ENCODE peak calls at places on chromosome 11, in seven cellular contexts. G, U, W, Z, A, D and T are unnamed samples.

GRCh38 chr11:18248561-18248960 is at the start of gene SAA2:
- DNase-seq in G (no peak), U (no peak), W (no peak), Z (no peak), A (peak), D (no peak), T (no peak)

GRCh38 chr11:134527382-134528243 is 115.6 kb upstream of the B3GAT1 start:
- DNase-seq in G (no peak), U (no peak), W (no peak), Z (no peak), A (no peak), D (no peak), T (no peak)

GRCh38 chr11:112128483-112129121 is 35.3 kb downstream of the IL18 start:
- DNase-seq in G (no peak), U (peak), W (peak), Z (no peak), A (peak), D (peak), T (peak)

GRCh38 chr11:28476053-28476452 is 367.9 kb downstream of the METTL15 start:
- DNase-seq in G (no peak), U (no peak), W (no peak), Z (no peak), A (no peak), D (no peak), T (no peak)

GRCh38 chr11:12007769-12008737 is at the start of gene DKK3:
- DNase-seq in G (peak), U (peak), W (no peak), Z (no peak), A (no peak), D (peak), T (peak)

GRCh38 chr11:110565344-110565684 is 135.6 kb downstream of the FDX1 start:
- DNase-seq in G (peak), U (no peak), W (peak), Z (peak), A (peak), D (peak), T (peak)

GRCh38 chr11:88552377-88553029 is 215.0 kb upstream of the CTSC start:
- DNase-seq in G (peak), U (no peak), W (peak), Z (peak), A (peak), D (peak), T (peak)

GRCh38 chr11:6259638-6260019 is at the start of gene CCKBR:
- DNase-seq in G (peak), U (no peak), W (no peak), Z (no peak), A (no peak), D (no peak), T (peak)

GRCh38 chr11:326842-327580 is 6.4 kb upstream of the IFITM3 start:
- DNase-seq in G (no peak), U (peak), W (no peak), Z (peak), A (no peak), D (peak), T (peak)

GRCh38 chr11:19345848-19346681 is 105.3 kb upstream of the E2F8 start:
- DNase-seq in G (peak), U (peak), W (no peak), Z (no peak), A (no peak), D (peak), T (peak)

GRCh38 chr11:44823006-44823405 is 96.2 kb downstream of the TSPAN18 start:
- DNase-seq in G (peak), U (no peak), W (no peak), Z (no peak), A (no peak), D (peak), T (peak)

GRCh38 chr11:75816561-75817239 is 1.7 kb downstream of the UVRAG start:
- DNase-seq in G (no peak), U (peak), W (no peak), Z (no peak), A (no peak), D (peak), T (no peak)

GRCh38 chr11:9170450-9170849 is 79.1 kb upstream of the SCUBE2 start:
- DNase-seq in G (no peak), U (peak), W (no peak), Z (no peak), A (no peak), D (peak), T (peak)

GRCh38 chr11:15057352-15057751 is 16.0 kb upstream of the CALCB start:
- DNase-seq in G (no peak), U (no peak), W (no peak), Z (no peak), A (no peak), D (no peak), T (no peak)

GRCh38 chr11:82927264-82927880 is 25.8 kb downstream of the DDIAS start:
- DNase-seq in G (peak), U (peak), W (peak), Z (peak), A (peak), D (peak), T (peak)

GRCh38 chr11:46003647-46004046 is 81.2 kb downstream of the LARGE2 start:
- DNase-seq in G (no peak), U (no peak), W (no peak), Z (no peak), A (no peak), D (peak), T (no peak)

GRCh38 chr11:60973699-60974098 is 2.2 kb downstream of the CD6 start:
- DNase-seq in G (no peak), U (no peak), W (no peak), Z (no peak), A (no peak), D (no peak), T (no peak)

GRCh38 chr11:126607776-126608625 is 252.5 kb downstream of the ST3GAL4 start:
- DNase-seq in G (peak), U (no peak), W (no peak), Z (no peak), A (no peak), D (no peak), T (no peak)

GRCh38 chr11:102148059-102148458 is 37.8 kb downstream of the YAP1 start:
- DNase-seq in G (no peak), U (no peak), W (no peak), Z (no peak), A (no peak), D (no peak), T (no peak)

GRCh38 chr11:118820412-118821357 is 29.7 kb upstream of the DDX6 start:
- DNase-seq in G (peak), U (no peak), W (peak), Z (no peak), A (no peak), D (peak), T (peak)

GRCh38 chr11:78802058-78802633 is 227.5 kb upstream of the NARS2 start:
- DNase-seq in G (peak), U (no peak), W (no peak), Z (no peak), A (no peak), D (peak), T (peak)

GRCh38 chr11:12137938-12138731 is 27.7 kb downstream of the MICAL2 start:
- DNase-seq in G (peak), U (peak), W (no peak), Z (no peak), A (no peak), D (peak), T (no peak)

GRCh38 chr11:68371176-68372041 is 59.0 kb downstream of the LRP5 start:
- DNase-seq in G (no peak), U (no peak), W (no peak), Z (no peak), A (no peak), D (peak), T (peak)

GRCh38 chr11:86291466-86292262 is 10.4 kb upstream of the HIKESHI start:
- DNase-seq in G (peak), U (peak), W (peak), Z (peak), A (peak), D (peak), T (peak)

GRCh38 chr11:97607301-97608000 is 1217.6 kb downstream of the JRKL start:
- DNase-seq in G (no peak), U (no peak), W (no peak), Z (no peak), A (no peak), D (no peak), T (no peak)

GRCh38 chr11:76147106-76147735 is 59.1 kb downstream of the WNT11 start:
- DNase-seq in G (no peak), U (no peak), W (no peak), Z (no peak), A (no peak), D (no peak), T (no peak)

GRCh38 chr11:102680945-102681344 is 24.6 kb downstream of the MMP27 start:
- DNase-seq in G (no peak), U (no peak), W (no peak), Z (no peak), A (no peak), D (peak), T (no peak)

GRCh38 chr11:625636-626319 is 1.0 kb upstream of the CDHR5 start:
- DNase-seq in G (no peak), U (no peak), W (no peak), Z (no peak), A (no peak), D (no peak), T (peak)

GRCh38 chr11:118614511-118614910 is 7.1 kb downstream of the PHLDB1 start:
- DNase-seq in G (no peak), U (no peak), W (no peak), Z (no peak), A (no peak), D (no peak), T (no peak)

GRCh38 chr11:97667057-97667456 is 1277.2 kb downstream of the JRKL start:
- DNase-seq in G (no peak), U (no peak), W (no peak), Z (no peak), A (no peak), D (no peak), T (no peak)

GRCh38 chr11:124751741-124752470 is at the start of gene VSIG2:
- DNase-seq in G (no peak), U (no peak), W (no peak), Z (no peak), A (no peak), D (no peak), T (no peak)

GRCh38 chr11:15668718-15669117 is 554.0 kb downstream of the INSC start:
- DNase-seq in G (no peak), U (no peak), W (no peak), Z (no peak), A (no peak), D (no peak), T (no peak)

GRCh38 chr11:9203715-9204311 is 61.3 kb downstream of the DENND5A start:
- DNase-seq in G (peak), U (peak), W (no peak), Z (peak), A (no peak), D (no peak), T (no peak)

GRCh38 chr11:125373426-125374391 is 122.4 kb downstream of the FEZ1 start:
- DNase-seq in G (no peak), U (no peak), W (no peak), Z (no peak), A (no peak), D (no peak), T (no peak)

GRCh38 chr11:123111465-123111864 is 49.5 kb upstream of the HSPA8 start:
- DNase-seq in G (peak), U (peak), W (peak), Z (peak), A (peak), D (peak), T (peak)

GRCh38 chr11:1742869-1743586 is 7.4 kb downstream of the IFITM10 start:
- DNase-seq in G (no peak), U (no peak), W (no peak), Z (no peak), A (no peak), D (no peak), T (no peak)

GRCh38 chr11:58186938-58187337 is 1.9 kb upstream of the OR9Q2 start:
- DNase-seq in G (no peak), U (no peak), W (no peak), Z (no peak), A (no peak), D (peak), T (no peak)

GRCh38 chr11:126874276-126874675 is 126.3 kb downstream of the KIRREL3 start:
- DNase-seq in G (no peak), U (no peak), W (no peak), Z (no peak), A (no peak), D (peak), T (no peak)

GRCh38 chr11:66728760-66729385 is at the start of gene SPTBN2:
- DNase-seq in G (peak), U (no peak), W (no peak), Z (no peak), A (no peak), D (peak), T (peak)
- TF ChIP-seq EZH2 in G (no peak), U (peak), W (no peak), Z (peak), A (no peak), D (peak), T (no peak)

GRCh38 chr11:23991140-23991539 is 505.7 kb upstream of the LUZP2 start:
- DNase-seq in G (no peak), U (peak), W (no peak), Z (no peak), A (no peak), D (peak), T (no peak)

GRCh38 chr11:23988381-23989006 is 508.4 kb upstream of the LUZP2 start:
- DNase-seq in G (no peak), U (peak), W (no peak), Z (peak), A (no peak), D (peak), T (no peak)

GRCh38 chr11:23995891-23996290 is 501.0 kb upstream of the LUZP2 start:
- DNase-seq in G (no peak), U (peak), W (no peak), Z (no peak), A (no peak), D (no peak), T (no peak)

DNA sequence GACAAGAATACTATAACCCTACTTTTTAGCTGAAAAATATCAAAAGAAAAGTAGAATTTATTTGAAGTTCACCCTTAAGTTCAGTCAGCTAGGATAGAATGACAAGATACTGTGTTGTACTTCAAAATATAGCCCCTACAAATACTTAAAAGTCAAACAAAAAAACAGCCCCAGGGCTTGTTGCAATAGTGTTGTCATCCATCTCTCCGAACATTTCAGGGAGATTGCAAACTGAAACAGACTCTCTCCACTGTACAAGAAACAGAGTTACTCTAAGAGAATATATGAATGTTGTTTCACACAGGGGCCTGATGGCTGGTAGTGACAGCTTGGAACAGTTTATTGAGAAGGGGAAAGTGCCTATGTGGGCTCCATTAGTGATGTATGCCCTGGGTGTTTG is 506.5 kb upstream of the LUZP2 start:
- DNase-seq in G (no peak), U (no peak), W (no peak), Z (no peak), A (no peak), D (peak), T (no peak)
- H3K4me2 ChIP-seq in G (peak), U (no peak), W (no peak), Z (no peak), A (no peak), D (peak), T (no peak)

GRCh38 chr11:65786786-65787636 is at the start of gene OVOL1:
- DNase-seq in G (peak), U (no peak), W (peak), Z (no peak), A (peak), D (no peak), T (peak)
- TF ChIP-seq EZH2 in G (peak), U (peak), W (no peak), Z (peak), A (no peak), D (peak), T (no peak)

DNA sequence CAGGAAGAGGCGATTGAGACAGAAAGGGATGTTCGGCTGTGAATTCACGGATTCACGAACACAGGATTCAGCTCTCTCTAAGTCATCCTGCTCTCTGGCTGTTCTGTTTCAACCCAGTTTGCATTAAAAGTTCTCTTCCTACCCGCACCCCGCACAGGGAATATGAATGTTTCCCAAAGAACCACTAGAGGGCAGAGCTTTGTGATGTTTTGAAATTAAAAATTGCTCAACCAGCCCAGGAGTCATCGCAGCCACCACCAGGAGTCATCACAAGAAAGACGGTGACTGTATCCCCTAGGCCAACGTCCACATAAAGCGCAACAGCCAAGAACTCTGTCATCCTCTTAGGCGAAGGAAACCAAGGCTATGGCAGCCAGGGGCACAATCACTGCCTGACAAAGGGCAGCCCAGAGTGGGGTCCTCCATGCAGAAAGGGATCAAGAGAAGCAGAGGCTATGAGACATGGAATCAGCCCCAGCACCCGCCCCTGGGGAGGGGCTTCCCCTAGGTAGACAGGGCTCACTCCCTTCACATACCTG is 122.4 kb downstream of the WT1 start:
- DNase-seq in G (peak), U (peak), W (peak), Z (peak), A (peak), D (peak), T (peak)
- H3K4me2 ChIP-seq in G (no peak), U (no peak), W (peak), Z (no peak), A (peak), D (peak), T (peak)

DNA sequence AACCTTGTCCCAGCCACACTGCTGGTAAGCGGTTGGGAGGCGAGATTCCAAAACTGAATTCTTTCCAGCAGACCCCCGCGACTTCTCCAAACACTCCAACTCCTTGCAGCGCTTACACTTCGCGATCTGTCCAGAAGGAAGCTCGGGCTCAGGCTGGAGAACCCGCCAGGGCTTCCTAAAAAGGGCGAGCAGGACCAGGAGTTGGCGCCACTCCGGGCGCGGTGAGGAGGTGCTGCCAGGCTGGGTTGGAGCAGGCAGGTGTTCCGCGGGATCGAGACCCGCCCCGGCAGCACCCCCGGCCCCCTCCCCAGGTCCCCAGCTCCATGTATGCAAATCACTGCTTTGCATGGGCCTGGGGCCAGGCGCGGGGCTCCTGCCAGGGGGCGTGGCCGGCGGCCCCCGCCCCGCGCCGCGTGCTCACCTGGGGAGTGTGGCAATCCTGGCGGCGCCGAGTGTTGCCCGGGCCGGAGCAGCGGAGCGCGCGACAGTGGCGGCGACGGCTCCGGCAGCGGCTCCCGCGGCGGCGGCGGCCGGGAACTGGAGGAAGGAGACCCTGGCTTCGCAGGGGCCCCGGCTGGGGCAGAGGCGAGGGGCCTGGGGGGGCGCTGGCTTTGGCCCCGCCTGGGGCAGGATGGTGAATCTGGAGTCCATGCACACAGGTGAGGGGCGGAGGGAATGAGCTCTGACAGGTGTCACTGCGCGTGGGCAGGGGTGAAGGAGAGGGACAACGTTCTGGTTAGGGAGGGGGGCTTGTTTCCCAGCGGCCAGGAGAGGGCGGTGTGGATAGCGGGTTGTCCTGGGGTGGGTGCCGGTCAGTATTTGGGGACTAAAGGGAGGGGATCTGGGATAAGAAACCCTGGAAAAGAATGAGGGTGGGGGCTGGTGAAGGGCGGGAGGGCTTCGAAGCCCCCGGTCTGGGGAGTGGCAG is at the start of gene POU2F3:
- DNase-seq in G (peak), U (no peak), W (no peak), Z (no peak), A (no peak), D (no peak), T (peak)
- TF ChIP-seq EZH2 in G (peak), U (peak), W (no peak), Z (no peak), A (no peak), D (peak), T (peak)

GRCh38 chr11:70834277-70834940 is 418.0 kb downstream of the SHANK2 start:
- DNase-seq in G (no peak), U (no peak), W (no peak), Z (no peak), A (no peak), D (no peak), T (no peak)
- H3K4me2 ChIP-seq in G (peak), U (no peak), W (no peak), Z (no peak), A (no peak), D (no peak), T (no peak)